ENCODE peak calls at places on chromosomes 5 and 9, in eight cellular contexts. A, V, Y, X, N, L, O and D are unnamed samples.
A peak's percentile ranks its signal among the peaks of the same experiment; 100 is the strongest.

GRCh38 chr5:97471951-97472350 is 288.9 kb upstream of the RIOK2 start:
- DNase-seq in A (no peak), V (no peak), Y (no peak), X (no peak), L (no peak), O (no peak), N (no peak), D (no peak)

GRCh38 chr5:103894882-103895281 is 332.3 kb upstream of the NUDT12 start:
- DNase-seq in A (no peak), N (peak; percentile 50), X (no peak), O (peak; percentile 25), L (peak; percentile 3), Y (no peak), V (peak; percentile 63), D (no peak)

GRCh38 chr9:94086468-94086867 is 2.2 kb downstream of the PTPDC1 start:
- DNase-seq in N (no peak), V (no peak), L (peak; percentile 71), Y (no peak), X (peak; percentile 31), O (no peak), A (peak; percentile 76), D (peak; percentile 78)

GRCh38 chr5:2466966-2467365 is 284.5 kb downstream of the IRX2 start:
- DNase-seq in O (no peak), X (no peak), V (no peak), N (no peak), A (no peak), Y (no peak), L (no peak), D (no peak)

GRCh38 chr5:40436535-40437237 is 243.0 kb upstream of the PTGER4 start:
- DNase-seq in N (no peak), Y (no peak), V (no peak), O (no peak), A (no peak), X (no peak), L (no peak), D (no peak)

GRCh38 chr9:4197548-4197947 is 102.3 kb downstream of the GLIS3 start:
- DNase-seq in A (peak; percentile 34), N (peak; percentile 65), Y (peak; percentile 9), L (no peak), X (no peak), V (no peak), O (peak; percentile 14), D (no peak)

GRCh38 chr5:133403741-133404364 is 208.5 kb downstream of the FSTL4 start:
- DNase-seq in X (no peak), N (no peak), A (no peak), L (no peak), Y (no peak), O (no peak), V (no peak), D (no peak)

GRCh38 chr5:83450840-83451239 is 20.7 kb upstream of the VCAN start:
- DNase-seq in Y (no peak), O (no peak), V (no peak), N (no peak), A (peak; percentile 53), L (no peak), X (no peak), D (no peak)

GRCh38 chr5:103910002-103910401 is 347.4 kb upstream of the NUDT12 start:
- DNase-seq in A (no peak), X (no peak), V (no peak), Y (no peak), N (no peak), O (no peak), L (peak; percentile 10), D (no peak)

DNA sequence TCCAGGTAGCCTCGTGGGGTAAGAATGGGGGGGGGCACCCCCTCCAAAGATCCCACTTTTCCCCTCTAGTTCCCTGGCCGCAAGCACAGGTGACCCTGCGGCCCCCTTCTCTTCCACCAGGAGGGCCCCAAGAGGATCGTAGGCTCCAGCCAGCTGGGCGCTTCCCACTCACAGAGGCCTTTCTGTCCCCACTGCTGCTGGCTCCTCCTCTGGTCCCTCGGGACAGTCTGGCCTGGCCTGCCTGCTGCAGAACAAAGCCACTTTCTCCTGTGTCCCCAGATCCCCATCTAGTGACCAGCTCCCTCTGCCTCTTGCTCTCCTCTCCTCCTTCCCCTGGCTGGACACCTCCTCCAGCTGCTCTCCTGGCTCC is 534 bp upstream of the SAPCD2 start:
- DNase-seq in A (no peak), X (no peak), V (no peak), N (no peak), O (no peak), Y (no peak), L (no peak), D (no peak)
- TF ChIP-seq CTCF in A (peak; percentile 2), X (peak; percentile 14), V (peak; percentile 12), N (no peak), O (no peak), Y (peak; percentile 34), L (peak; percentile 10), D (no peak)

GRCh38 chr5:7397935-7398334 is 2.0 kb downstream of the ADCY2 start:
- DNase-seq in O (no peak), X (no peak), Y (no peak), L (no peak), V (no peak), A (no peak), N (no peak), D (no peak)
- H3K4me3 ChIP-seq in O (no peak overlapping the region), X (no peak overlapping the region), Y (no peak overlapping the region), L (no peak overlapping the region), V (no peak overlapping the region), A (no peak overlapping the region), N (peak overlapping the region; percentile 95), D (no peak overlapping the region)

DNA sequence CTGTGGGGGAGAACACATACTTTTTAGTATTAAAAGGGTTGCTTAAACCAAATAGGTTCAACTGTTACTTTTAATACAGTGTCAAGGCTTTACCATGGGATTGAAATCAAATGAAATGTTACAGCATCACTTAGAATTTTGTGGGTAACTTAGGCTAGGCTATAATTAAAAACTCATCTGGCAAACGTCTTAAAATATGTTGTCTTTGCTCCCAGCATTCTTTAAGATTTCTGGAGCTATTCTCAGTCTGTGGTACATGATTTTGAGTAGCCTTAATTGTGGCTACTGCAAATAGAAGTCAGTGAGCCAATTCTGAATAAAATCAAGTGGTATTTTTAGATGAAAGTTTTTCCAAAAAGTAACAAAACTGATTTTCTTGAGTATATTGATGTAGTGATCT is 30.7 kb downstream of the UHRF2 start:
- DNase-seq in N (no peak), A (no peak), V (no peak), O (no peak), X (no peak), L (no peak), Y (no peak), D (no peak)
- TF ChIP-seq CTCF in N (no peak), A (no peak), V (no peak), O (no peak), X (no peak), L (no peak), Y (no peak), D (no peak)

GRCh38 chr5:177496111-177497010 is 1.0 kb downstream of the PDLIM7 start:
- DNase-seq in A (peak; percentile 83), O (peak; percentile 96), Y (peak; percentile 89), V (peak; percentile 97), N (peak; percentile 95), L (peak; percentile 97), X (peak; percentile 44), D (peak; percentile 93)
- H3K4me3 ChIP-seq in A (peak overlapping the region; percentile 80), O (peak overlapping the region; percentile 84), Y (peak overlapping the region; percentile 82), V (peak overlapping the region; percentile 57), N (peak overlapping the region; percentile 83), L (peak overlapping the region; percentile 65), X (peak overlapping the region; percentile 88), D (peak overlapping the region; percentile 86)